ENCODE peak calls at places on chromosome 14, in six cellular contexts. N, J, X, W, V and Y are unnamed samples.
A peak's percentile ranks its signal among the peaks of the same experiment; 100 is the strongest.

GRCh38 chr14:33950320-33951182 is at the start of gene EGLN3:
- DNase-seq in N (peak; percentile 63), V (peak; percentile 95), J (no peak), X (peak; percentile 55), W (peak; percentile 87), Y (peak; percentile 72)

GRCh38 chr14:91227183-91227628 is 17.3 kb downstream of the GPR68 start:
- DNase-seq in W (no peak), V (no peak), X (no peak), J (no peak), N (no peak), Y (no peak)

GRCh38 chr14:37253905-37254304 is 56.2 kb downstream of the MIPOL1 start:
- DNase-seq in X (no peak), J (no peak), W (no peak), V (no peak), N (no peak), Y (no peak)

GRCh38 chr14:45838597-45838996 is 585.6 kb upstream of the MIS18BP1 start:
- DNase-seq in W (no peak), V (no peak), N (no peak), X (no peak), J (peak; percentile 11), Y (peak; percentile 1)

GRCh38 chr14:52356025-52356424 is 41.9 kb downstream of the PTGER2 start:
- DNase-seq in X (no peak), J (no peak), V (no peak), W (no peak), N (no peak), Y (no peak)

GRCh38 chr14:60051690-60052324 is 39.9 kb upstream of the PCNX4 start:
- DNase-seq in W (no peak), X (no peak), N (no peak), J (no peak), V (no peak), Y (no peak)

GRCh38 chr14:37988472-37988871 is 219.2 kb upstream of the SSTR1 start:
- DNase-seq in X (no peak), W (no peak), N (no peak), V (no peak), J (no peak), Y (no peak)

GRCh38 chr14:49975799-49976198 is 82.9 kb downstream of the ARF6 start:
- DNase-seq in W (no peak), J (no peak), N (no peak), V (no peak), X (no peak), Y (no peak)

GRCh38 chr14:31950760-31951637 is 126.1 kb upstream of the ARHGAP5 start:
- DNase-seq in N (no peak), W (peak; percentile 31), X (no peak), J (no peak), V (peak; percentile 68), Y (no peak)

GRCh38 chr14:21121106-21121505 is 20.2 kb downstream of the TMEM253 start:
- DNase-seq in N (no peak), J (no peak), V (no peak), X (no peak), W (no peak), Y (no peak)

GRCh38 chr14:73238262-73238852 is 1.1 kb downstream of the PAPLN start:
- DNase-seq in V (no peak), N (no peak), X (peak; percentile 47), J (no peak), W (no peak), Y (no peak)

GRCh38 chr14:68786491-68787234 is 6.2 kb downstream of the ZFP36L1 start:
- DNase-seq in V (peak; percentile 60), W (no peak), X (no peak), N (no peak), J (no peak), Y (no peak)

GRCh38 chr14:98174031-98174430 is 1098.0 kb downstream of the BCL11B start:
- DNase-seq in N (no peak), J (no peak), W (no peak), X (no peak), V (no peak), Y (no peak)

GRCh38 chr14:91315844-91316267 is 71.4 kb upstream of the GPR68 start:
- DNase-seq in J (peak; percentile 88), V (no peak), N (peak; percentile 79), W (no peak), X (no peak), Y (peak; percentile 80)

GRCh38 chr14:68661226-68662225 is 131.3 kb downstream of the ZFP36L1 start:
- DNase-seq in N (no peak), V (no peak), W (no peak), J (no peak), X (no peak), Y (no peak)

GRCh38 chr14:22194669-22195068 is 394.4 kb downstream of the DAD1 start:
- DNase-seq in V (no peak), W (no peak), X (no peak), J (no peak), N (no peak), Y (no peak)

GRCh38 chr14:67111031-67111430 is 78.2 kb upstream of the GARIN2 start:
- DNase-seq in J (no peak), X (no peak), V (no peak), W (no peak), N (no peak), Y (no peak)

GRCh38 chr14:95522116-95522515 is 5.7 kb upstream of the SYNE3 start:
- DNase-seq in W (no peak), N (no peak), X (no peak), J (no peak), V (no peak), Y (no peak)
- TF ChIP-seq TAF1 in W (no peak), N (no peak), X (no peak), J (no peak), V (no peak), Y (no peak)

GRCh38 chr14:24232645-24233537 is at the start of gene GMPR2:
- DNase-seq in N (no peak), V (no peak), J (no peak), W (peak; percentile 42), X (no peak), Y (no peak)
- TF ChIP-seq POLR2A in N (peak; percentile 71), V (peak; percentile 25), J (peak; percentile 59), W (peak; percentile 64), X (no peak), Y (no peak)

DNA sequence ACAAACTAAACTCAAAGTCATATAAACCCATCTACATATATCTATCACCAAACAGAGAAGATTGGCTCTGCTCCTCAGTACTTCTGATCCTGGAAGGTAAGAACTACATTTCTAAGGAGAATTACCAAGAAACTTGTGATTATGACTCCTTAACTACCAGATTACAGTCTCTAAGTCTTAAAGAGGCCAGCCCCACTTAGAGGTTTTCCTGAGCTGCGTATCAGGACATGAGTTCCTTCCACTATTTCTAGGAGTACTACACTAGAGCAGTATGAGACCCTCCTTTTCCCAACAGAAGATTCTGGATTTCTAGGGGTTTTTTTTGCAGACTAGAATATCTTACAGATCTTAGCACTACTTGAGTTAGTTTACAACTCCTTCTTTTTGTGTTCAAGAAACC is at the start of gene NOXRED1:
- DNase-seq in W (no peak), J (no peak), X (no peak), N (no peak), V (no peak), Y (no peak)
- TF ChIP-seq TAF1 in W (no peak), J (no peak), X (no peak), N (no peak), V (no peak), Y (no peak)

DNA sequence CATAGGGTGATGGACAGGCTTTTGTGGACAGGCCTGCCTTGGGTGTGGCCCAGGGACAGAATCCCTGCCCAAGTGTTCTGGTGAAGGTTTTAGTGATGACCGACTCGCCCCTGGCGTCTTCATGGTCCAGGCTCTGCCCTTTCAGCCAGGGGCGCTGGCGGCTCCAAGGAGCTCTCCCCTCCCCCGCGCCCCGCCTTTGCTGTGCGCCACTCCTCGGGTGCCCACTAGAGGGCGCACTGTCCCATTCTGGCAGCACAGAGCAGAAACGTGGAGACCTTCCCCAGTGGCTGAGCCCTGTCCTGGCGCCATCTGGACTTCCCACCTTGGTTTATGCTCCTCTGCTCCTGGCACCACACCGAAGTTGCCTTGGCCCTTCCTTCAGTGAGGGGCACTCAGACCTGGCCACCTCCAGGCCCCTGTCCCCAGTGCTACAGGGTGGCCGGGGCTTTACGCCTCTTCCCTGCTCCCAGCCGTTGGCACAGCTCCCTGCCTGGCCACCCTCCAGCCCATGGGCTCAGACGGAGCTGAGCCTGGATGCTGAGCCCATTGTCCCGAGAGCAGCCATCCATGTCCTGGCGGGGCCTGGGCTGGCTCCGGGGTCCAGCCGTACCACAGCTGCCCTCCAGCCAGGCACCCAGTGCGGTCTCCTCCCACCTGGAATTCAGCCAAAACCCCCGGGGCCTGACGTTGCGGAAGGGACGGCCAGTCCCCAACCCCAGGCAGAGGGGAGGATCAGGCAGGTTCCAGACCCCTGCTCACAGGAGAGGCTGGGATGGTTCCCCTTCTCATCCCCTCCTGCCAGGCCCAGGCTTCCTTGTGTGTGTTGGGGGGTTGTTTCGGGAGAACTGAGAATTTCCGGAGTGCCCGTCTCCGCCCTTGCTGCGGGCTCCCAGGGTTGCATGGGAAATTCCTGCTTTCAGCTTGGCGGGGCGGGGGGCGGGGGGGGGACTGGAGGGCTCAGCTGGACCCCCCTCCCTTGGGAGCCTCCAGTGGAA is 5.6 kb upstream of the CRIP1 start:
- DNase-seq in X (peak; percentile 67), J (no peak), N (peak; percentile 98), V (peak; percentile 99), W (peak; percentile 70), Y (peak; percentile 98)
- TF ChIP-seq POLR2A in X (no peak), J (no peak), N (no peak), V (no peak), W (peak; percentile 72), Y (no peak)

GRCh38 chr14:74567219-74567618 is 44.8 kb downstream of the LTBP2 start:
- DNase-seq in V (no peak), W (no peak), X (no peak), J (no peak), N (no peak), Y (no peak)

GRCh38 chr14:74566174-74567125 is 45.6 kb downstream of the LTBP2 start:
- DNase-seq in N (no peak), X (no peak), W (no peak), V (no peak), J (no peak), Y (no peak)

GRCh38 chr14:74563233-74563585 is 48.8 kb downstream of the LTBP2 start:
- DNase-seq in N (no peak), X (no peak), J (no peak), W (no peak), V (no peak), Y (no peak)

GRCh38 chr14:74562515-74563232 is 49.4 kb downstream of the LTBP2 start:
- DNase-seq in N (no peak), W (no peak), X (peak; percentile 40), J (no peak), V (peak; percentile 60), Y (no peak)

GRCh38 chr14:74563621-74564159 is 48.3 kb downstream of the LTBP2 start:
- DNase-seq in J (no peak), V (no peak), N (no peak), W (peak; percentile 13), X (no peak), Y (no peak)
- TF ChIP-seq TAF1 in J (no peak), V (no peak), N (no peak), W (no peak), X (no peak), Y (no peak)

GRCh38 chr14:63501429-63501828 is 41.7 kb downstream of the PPP2R5E start:
- DNase-seq in X (no peak), N (no peak), W (no peak), J (no peak), V (no peak), Y (no peak)
- TF ChIP-seq POLR2A in X (no peak), N (no peak), W (no peak), J (no peak), V (no peak), Y (no peak)